ENCODE peak calls at places on chromosomes 4 and X, in ten cellular contexts. U is neural crest cell; S is naive B cell; I is left kidney; A is breast epithelium; Z is stimulated activated CD4-positive, alpha-beta T cell treated with anti-CD3 and anti-CD28 coated beads, Interleukin-4, amount 100 ng/mL, for 1 hour; L is Caki2; O is upper lobe of right lung; H is effector CD4-positive, alpha-beta T cell; W is ACHN. Q is an unnamed sample.

GRCh38 chr4:153206534-153206933 is 2.3 kb downstream of the TRIM2 start:
- DNase-seq in U (no peak), S (no peak), I (peak), A (no peak), Z (no peak), L (no peak), O (no peak), H (no peak), W (no peak), Q (no peak)

GRCh38 chr4:147194107-147194506 is 248.4 kb upstream of the TTC29 start:
- DNase-seq in U (no peak), S (no peak), I (peak), A (no peak), Z (no peak), L (peak), O (no peak), H (no peak), W (no peak), Q (no peak)

GRCh38 chr4:95293014-95293413 is 255.8 kb downstream of the UNC5C start:
- DNase-seq in U (no peak), S (no peak), I (no peak), A (no peak), Z (no peak), L (no peak), O (no peak), H (no peak), W (no peak), Q (no peak)

GRCh38 chr4:110621328-110621812 is 1.5 kb downstream of the PITX2 start:
- DNase-seq in U (no peak), S (no peak), I (no peak), A (no peak), Z (no peak), L (no peak), O (no peak), H (no peak), W (no peak), Q (no peak)

GRCh38 chr4:104930298-104930697 is 216.4 kb upstream of the TET2 start:
- DNase-seq in U (no peak), S (no peak), I (no peak), A (no peak), Z (no peak), L (no peak), O (no peak), H (no peak), W (no peak), Q (no peak)

GRCh38 chrX:87003031-87003430 is 514.6 kb upstream of the KLHL4 start:
- DNase-seq in U (no peak), S (no peak), I (no peak), A (no peak), Z (no peak), L (no peak), O (no peak), H (no peak), W (no peak), Q (no peak)

GRCh38 chrX:93874554-93874953 is 200.5 kb downstream of the FAM133A start:
- DNase-seq in U (peak), S (no peak), I (peak), A (no peak), Z (no peak), L (peak), O (no peak), H (no peak), W (peak), Q (no peak)

GRCh38 chrX:56783996-56784620 is 55.1 kb downstream of the NBDY start:
- DNase-seq in U (no peak), S (no peak), I (no peak), A (no peak), Z (no peak), L (no peak), O (peak), H (no peak), W (no peak), Q (no peak)

GRCh38 chr4:31192372-31192771 is 472.2 kb downstream of the PCDH7 start:
- DNase-seq in U (no peak), S (no peak), I (no peak), A (no peak), Z (no peak), L (no peak), O (no peak), H (no peak), W (no peak), Q (no peak)

GRCh38 chr4:84467601-84468000 is 31.5 kb downstream of the NKX6-1 start:
- DNase-seq in U (no peak), S (no peak), I (no peak), A (no peak), Z (no peak), L (no peak), O (no peak), H (no peak), W (no peak), Q (no peak)

GRCh38 chr4:114597410-114598115 is 1.0 kb upstream of the UGT8 start:
- DNase-seq in U (no peak), S (no peak), I (peak), A (peak), Z (no peak), L (no peak), O (no peak), H (no peak), W (no peak), Q (no peak)

GRCh38 chr4:168421671-168422070 is 58.6 kb downstream of the DDX60L start:
- DNase-seq in U (no peak), S (no peak), I (no peak), A (peak), Z (no peak), L (peak), O (no peak), H (no peak), W (no peak), Q (no peak)

GRCh38 chr4:184934184-184934583 is 84.1 kb upstream of the HELT start:
- DNase-seq in U (no peak), S (no peak), I (no peak), A (no peak), Z (no peak), L (no peak), O (no peak), H (no peak), W (no peak), Q (no peak)

GRCh38 chr4:125112536-125112935 is 202.2 kb upstream of the FAT4 start:
- DNase-seq in U (no peak), S (no peak), I (no peak), A (no peak), Z (no peak), L (no peak), O (no peak), H (no peak), W (no peak), Q (no peak)